ENCODE peak calls at places on chromosomes 11 and 22, in four cellular contexts. C, O, H and D are unnamed samples.

GRCh38 chr11:30583505-30584280 is 2.5 kb downstream of the MPPED2 start:
- DNase-seq in C (peak; percentile 62), H (peak; percentile 41), O (peak; percentile 59), D (no peak)

GRCh38 chr11:91837649-91838330 is 386.8 kb upstream of the FAT3 start:
- DNase-seq in C (no peak), O (no peak), H (no peak), D (no peak)

GRCh38 chr11:118521892-118522311 is 5.4 kb upstream of the TTC36 start:
- DNase-seq in C (no peak), H (no peak), O (no peak), D (no peak)

GRCh38 chr11:36447947-36448346 is 62.1 kb downstream of the TRAF6 start:
- DNase-seq in O (no peak), C (no peak), H (no peak), D (no peak)

GRCh38 chr22:23751441-23751996 is 607 bp upstream of the ZNF70 start:
- DNase-seq in H (peak; percentile 56), O (peak; percentile 68), C (peak; percentile 69), D (no peak)

GRCh38 chr11:30015725-30016449 is 943 bp downstream of the KCNA4 start:
- DNase-seq in C (peak; percentile 51), H (no peak), O (peak; percentile 43), D (no peak)

GRCh38 chr22:22928666-22929380 is 41.2 kb downstream of the IGLL5 start:
- DNase-seq in C (no peak), H (peak; percentile 68), O (no peak), D (peak; percentile 100)

GRCh38 chr11:73401924-73402833 is 26.0 kb downstream of the RELT start:
- DNase-seq in O (peak; percentile 24), C (no peak), H (no peak), D (no peak)

GRCh38 chr22:40524392-40525249 is 111.9 kb downstream of the MRTFA start:
- DNase-seq in H (no peak), C (peak; percentile 40), O (no peak), D (no peak)

GRCh38 chr11:15818132-15818842 is 538.1 kb downstream of the SOX6 start:
- DNase-seq in O (no peak), H (peak; percentile 20), C (no peak), D (no peak)

GRCh38 chr11:133892126-133892525 is 46.8 kb upstream of the SPATA19 start:
- DNase-seq in C (no peak), H (no peak), O (no peak), D (no peak)

GRCh38 chr11:8263769-8264410 is at the start of gene LMO1:
- DNase-seq in H (peak; percentile 91), C (peak; percentile 91), O (peak; percentile 94), D (peak; percentile 68)

GRCh38 chr11:31813961-31814868 is 3.1 kb upstream of the PAX6 start:
- DNase-seq in O (peak; percentile 63), C (peak; percentile 61), H (no peak), D (peak; percentile 3)

GRCh38 chr11:76604081-76604601 is 66.4 kb downstream of the LRRC32 start:
- DNase-seq in H (no peak), O (no peak), C (no peak), D (no peak)

GRCh38 chr11:128521697-128522062 is 65.7 kb downstream of the ETS1 start:
- DNase-seq in C (no peak), H (no peak), O (peak; percentile 36), D (peak; percentile 23)

GRCh38 chr11:92480519-92480918 is 255.9 kb downstream of the FAT3 start:
- DNase-seq in H (no peak), O (no peak), C (no peak), D (no peak)

GRCh38 chr11:34311126-34311525 is 46.7 kb downstream of the ABTB2 start:
- DNase-seq in O (no peak), C (no peak), H (no peak), D (no peak)

GRCh38 chr22:48765595-48765994 is 1062.1 kb downstream of the BRD1 start:
- DNase-seq in H (no peak), C (no peak), O (no peak), D (no peak)

GRCh38 chr11:67048515-67048914 is 8.1 kb upstream of the RHOD start:
- DNase-seq in O (no peak), H (no peak), C (no peak), D (no peak)

GRCh38 chr11:1168721-1169161 is 11.0 kb downstream of the MUC5AC start:
- DNase-seq in C (no peak), H (no peak), O (no peak), D (no peak)

GRCh38 chr11:71423181-71423790 is 24.9 kb downstream of the DHCR7 start:
- DNase-seq in C (no peak), O (no peak), H (no peak), D (peak; percentile 46)

GRCh38 chr11:66883021-66883968 is 26.4 kb downstream of the LRFN4 start:
- DNase-seq in O (peak; percentile 84), H (peak; percentile 72), C (peak; percentile 92), D (peak; percentile 61)

GRCh38 chr11:118988280-118988679 is 9.7 kb upstream of the CENATAC start:
- DNase-seq in O (no peak), H (no peak), C (no peak), D (no peak)

GRCh38 chr11:119377112-119377901 is 4.2 kb downstream of the USP2 start:
- DNase-seq in O (no peak), H (no peak), C (no peak), D (no peak)

GRCh38 chr11:126317681-126318641 is 14.1 kb downstream of the DCPS start:
- DNase-seq in O (no peak), H (peak; percentile 64), C (no peak), D (peak; percentile 31)

GRCh38 chr11:69587454-69588081 is 53.4 kb upstream of the CCND1 start:
- DNase-seq in C (no peak), O (no peak), H (no peak), D (no peak)

GRCh38 chr22:39513791-39514190 is 6.6 kb upstream of the ATF4 start:
- DNase-seq in C (no peak), H (no peak), O (no peak), D (no peak)

GRCh38 chr11:126305699-126306098 is 1.8 kb downstream of the DCPS start:
- DNase-seq in C (no peak), O (no peak), H (no peak), D (peak; percentile 97)

GRCh38 chr11:27347949-27348879 is 14.8 kb downstream of the CCDC34 start:
- DNase-seq in O (peak; percentile 61), H (no peak), C (peak; percentile 84), D (no peak)

GRCh38 chr22:30227438-30228228 is 18.9 kb downstream of the LIF start:
- DNase-seq in C (no peak), H (no peak), O (no peak), D (no peak)

GRCh38 chr11:95586681-95587080 is 202.9 kb downstream of the FAM76B start:
- DNase-seq in H (no peak), C (no peak), O (no peak), D (no peak)

GRCh38 chr11:84289381-84289906 is 1003.3 kb upstream of the CCDC90B start:
- DNase-seq in H (peak; percentile 4), C (no peak), O (no peak), D (peak; percentile 9)

GRCh38 chr11:83836883-83837654 is 550.9 kb upstream of the CCDC90B start:
- DNase-seq in C (peak; percentile 90), O (peak; percentile 75), H (peak; percentile 74), D (peak; percentile 44)

GRCh38 chr11:82663535-82663934 is 70.1 kb downstream of the FAM181B start:
- DNase-seq in H (no peak), O (no peak), C (no peak), D (no peak)

GRCh38 chr11:65921033-65921555 is 1.9 kb downstream of the DRAP1 start:
- DNase-seq in H (no peak), O (no peak), C (no peak), D (no peak)

GRCh38 chr11:20337526-20338154 is 25.9 kb upstream of the HTATIP2 start:
- DNase-seq in C (peak; percentile 68), H (peak; percentile 54), O (peak; percentile 81), D (peak; percentile 57)

GRCh38 chr11:57256119-57256518 is 19.1 kb upstream of the APLNR start:
- DNase-seq in O (no peak), H (no peak), C (no peak), D (no peak)

DNA sequence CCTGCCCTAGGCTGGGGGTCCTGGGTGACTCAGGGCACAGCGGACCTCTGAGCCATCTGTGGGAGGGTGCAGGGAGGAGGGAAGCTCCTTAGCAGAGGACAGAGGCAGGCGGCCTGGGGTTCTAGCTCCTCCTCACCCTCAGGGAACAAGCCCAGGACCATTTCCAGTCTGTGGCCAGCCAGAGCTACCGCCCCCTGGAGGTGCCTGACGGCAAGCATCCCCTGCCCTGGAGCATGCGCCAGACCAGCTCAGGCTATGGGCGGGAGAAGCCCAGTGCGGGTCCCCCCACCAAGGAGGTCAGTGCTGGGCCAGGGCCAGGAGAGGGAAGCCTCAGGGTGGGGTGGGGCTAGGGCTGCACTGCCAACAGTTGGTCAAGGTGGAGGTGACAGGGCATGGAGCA is 26.0 kb upstream of the LRRC10B start:
- DNase-seq in C (peak; percentile 87), H (no peak), O (peak; percentile 74), D (no peak)
- TF ChIP-seq EZH2phosphoT487 in C (no peak), H (no peak), O (no peak), D (no peak)

DNA sequence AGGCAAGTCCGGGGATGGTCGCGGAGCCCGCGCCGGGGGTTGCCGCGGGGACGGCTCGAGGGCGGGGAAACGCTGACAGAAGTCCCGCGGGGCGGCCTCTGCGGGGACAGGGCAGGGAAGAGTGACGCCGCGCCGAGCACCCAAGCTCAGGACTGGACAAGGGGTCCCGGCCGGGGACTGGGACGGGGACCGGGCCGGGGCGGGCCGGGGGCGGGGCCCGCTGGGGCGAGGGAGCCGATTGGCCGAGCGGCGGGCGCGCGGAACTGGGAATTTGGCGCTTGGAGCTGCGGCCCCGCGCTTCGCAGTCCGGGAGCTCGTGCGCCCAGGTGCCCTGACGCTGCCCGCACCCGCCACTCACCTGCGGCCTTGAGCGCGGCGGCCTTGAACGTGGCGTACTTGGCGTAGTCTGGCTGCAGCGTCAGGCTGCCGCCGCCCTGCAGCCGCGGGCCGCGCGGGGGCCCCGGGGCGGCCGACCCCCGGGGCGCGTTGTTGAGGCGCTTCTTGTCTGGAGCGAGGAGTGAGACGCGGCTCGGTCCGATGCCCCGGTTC is 4.8 kb downstream of the SHISA8 start:
- DNase-seq in O (peak; percentile 75), C (peak; percentile 79), H (no peak), D (no peak)
- TF ChIP-seq EZH2 in O (peak; percentile 16), C (no peak), H (peak; percentile 58), D (no peak)

GRCh38 chr22:38266120-38266519 is 6.7 kb downstream of the TMEM184B start:
- DNase-seq in O (no peak), H (no peak), C (no peak), D (no peak)
- TF ChIP-seq EZH2phosphoT487 in O (no peak), H (no peak), C (no peak), D (no peak)

DNA sequence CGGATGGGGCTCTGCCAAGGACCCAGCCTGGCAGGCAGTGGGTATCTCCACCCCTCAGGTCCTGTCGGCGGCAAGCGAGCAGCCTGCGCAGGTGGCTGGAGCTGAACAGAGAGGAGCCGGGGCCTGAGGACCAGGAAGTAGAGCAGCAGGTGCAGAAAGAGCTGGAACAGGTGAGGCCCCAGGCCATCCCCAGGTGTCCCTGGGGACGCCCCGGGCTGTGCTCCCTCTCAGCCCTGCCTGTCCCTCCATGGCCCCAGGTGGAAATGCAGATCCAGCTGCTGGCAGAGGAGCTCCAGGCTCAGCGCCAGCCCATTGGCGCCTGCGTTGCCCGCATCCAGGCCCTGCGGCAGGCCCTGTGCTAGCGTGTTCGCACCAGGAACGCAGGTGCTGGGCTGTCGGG is 44.0 kb downstream of the PISD start:
- DNase-seq in O (no peak), H (no peak), C (no peak), D (no peak)
- TF ChIP-seq EZH2 in O (no peak), H (no peak), C (no peak), D (no peak)

GRCh38 chr22:45413368-45414211 is at the start of the genes RIBC2 and SMC1B:
- DNase-seq in O (peak; percentile 92), H (peak; percentile 90), C (peak; percentile 98), D (peak; percentile 92)
- TF ChIP-seq EZH2phosphoT487 in O (no peak), H (no peak), C (no peak), D (no peak)